ENCODE peak calls at places on chromosome 20, in seven cellular contexts. One of them, this sample, is unnamed. For H3K4me1, the result is how much of the 10 kb centered on the place peaks cover.

GRCh38 chr20:10949930-10950783 is 276.4 kb upstream of the JAG1 start:
- DNase-seq in fibroblast of lung: no peak
- DNase-seq in H9: no peak
- DNase-seq in IMR-90: no peak
- DNase-seq in mammary epithelial cell: no peak
- DNase-seq in upper lobe of right lung: no peak
- DNase-seq in body of pancreas: peak
- DNase-seq in this sample: no peak

GRCh38 chr20:8326196-8326595 is 194.1 kb downstream of the PLCB1 start:
- DNase-seq in IMR-90: no peak
- DNase-seq in mammary epithelial cell: no peak
- DNase-seq in fibroblast of lung: no peak
- DNase-seq in H9: no peak
- DNase-seq in body of pancreas: no peak
- DNase-seq in upper lobe of right lung: no peak
- DNase-seq in this sample: no peak

GRCh38 chr20:38131588-38132121 is 33.4 kb downstream of the TGM2 start:
- DNase-seq in H9: no peak
- DNase-seq in mammary epithelial cell: no peak
- DNase-seq in IMR-90: no peak
- DNase-seq in fibroblast of lung: no peak
- DNase-seq in upper lobe of right lung: peak
- DNase-seq in body of pancreas: no peak
- DNase-seq in this sample: no peak

GRCh38 chr20:11012975-11013374 is 339.2 kb upstream of the JAG1 start:
- DNase-seq in H9: no peak
- DNase-seq in fibroblast of lung: peak
- DNase-seq in mammary epithelial cell: no peak
- DNase-seq in upper lobe of right lung: no peak
- DNase-seq in IMR-90: peak
- DNase-seq in body of pancreas: no peak
- DNase-seq in this sample: no peak

GRCh38 chr20:43748274-43748673 is 21.5 kb upstream of the GTSF1L start:
- DNase-seq in IMR-90: peak
- DNase-seq in H9: no peak
- DNase-seq in upper lobe of right lung: no peak
- DNase-seq in mammary epithelial cell: no peak
- DNase-seq in body of pancreas: no peak
- DNase-seq in fibroblast of lung: peak
- DNase-seq in this sample: no peak

GRCh38 chr20:53074811-53075314 is 102.7 kb downstream of the TSHZ2 start:
- DNase-seq in H9: no peak
- DNase-seq in upper lobe of right lung: no peak
- DNase-seq in fibroblast of lung: peak
- DNase-seq in body of pancreas: no peak
- DNase-seq in mammary epithelial cell: peak
- DNase-seq in IMR-90: no peak
- DNase-seq in this sample: no peak

GRCh38 chr20:59748555-59749292 is 144.4 kb downstream of the PHACTR3 start:
- DNase-seq in upper lobe of right lung: no peak
- DNase-seq in fibroblast of lung: peak
- DNase-seq in body of pancreas: peak
- DNase-seq in mammary epithelial cell: no peak
- DNase-seq in H9: no peak
- DNase-seq in IMR-90: peak
- DNase-seq in this sample: no peak

GRCh38 chr20:17557675-17558006 is 12.2 kb upstream of the DSTN start:
- DNase-seq in upper lobe of right lung: no peak
- DNase-seq in IMR-90: peak
- DNase-seq in mammary epithelial cell: peak
- DNase-seq in fibroblast of lung: peak
- DNase-seq in body of pancreas: peak
- DNase-seq in H9: no peak
- DNase-seq in this sample: no peak

GRCh38 chr20:34704177-34705007 is at the start of gene TP53INP2:
- DNase-seq in H9: peak
- DNase-seq in body of pancreas: peak
- DNase-seq in IMR-90: peak
- DNase-seq in fibroblast of lung: peak
- DNase-seq in mammary epithelial cell: peak
- DNase-seq in upper lobe of right lung: peak
- DNase-seq in this sample: peak

GRCh38 chr20:944774-945410 is 28.8 kb upstream of the ANGPT4 start:
- DNase-seq in body of pancreas: no peak
- DNase-seq in upper lobe of right lung: no peak
- DNase-seq in fibroblast of lung: no peak
- DNase-seq in IMR-90: no peak
- DNase-seq in mammary epithelial cell: no peak
- DNase-seq in H9: no peak
- DNase-seq in this sample: peak

GRCh38 chr20:59752704-59753460 is 148.5 kb downstream of the PHACTR3 start:
- DNase-seq in IMR-90: no peak
- DNase-seq in body of pancreas: no peak
- DNase-seq in fibroblast of lung: no peak
- DNase-seq in mammary epithelial cell: no peak
- DNase-seq in H9: no peak
- DNase-seq in upper lobe of right lung: no peak
- DNase-seq in this sample: no peak

GRCh38 chr20:21583486-21584168 is 69.8 kb upstream of the NKX2-2 start:
- DNase-seq in IMR-90: no peak
- DNase-seq in fibroblast of lung: no peak
- DNase-seq in upper lobe of right lung: no peak
- DNase-seq in body of pancreas: no peak
- DNase-seq in H9: no peak
- DNase-seq in mammary epithelial cell: no peak
- DNase-seq in this sample: no peak

GRCh38 chr20:47133809-47134456 is 222.6 kb downstream of the ZMYND8 start:
- DNase-seq in fibroblast of lung: peak
- DNase-seq in mammary epithelial cell: peak
- DNase-seq in H9: no peak
- DNase-seq in upper lobe of right lung: no peak
- DNase-seq in body of pancreas: no peak
- DNase-seq in IMR-90: peak
- DNase-seq in this sample: no peak

GRCh38 chr20:53402233-53403005 is 191.2 kb downstream of the ZNF217 start:
- DNase-seq in H9: no peak
- DNase-seq in fibroblast of lung: no peak
- DNase-seq in body of pancreas: no peak
- DNase-seq in mammary epithelial cell: no peak
- DNase-seq in upper lobe of right lung: no peak
- DNase-seq in IMR-90: no peak
- DNase-seq in this sample: no peak

GRCh38 chr20:34390769-34391447 is 27.8 kb downstream of the ITCH start:
- DNase-seq in H9: no peak
- DNase-seq in body of pancreas: peak
- DNase-seq in upper lobe of right lung: peak
- DNase-seq in fibroblast of lung: peak
- DNase-seq in IMR-90: peak
- DNase-seq in mammary epithelial cell: peak
- DNase-seq in this sample: no peak

GRCh38 chr20:35616465-35617396 is 1.1 kb downstream of the SPAG4 start:
- DNase-seq in mammary epithelial cell: peak
- DNase-seq in body of pancreas: peak
- DNase-seq in upper lobe of right lung: peak
- DNase-seq in H9: peak
- DNase-seq in fibroblast of lung: peak
- DNase-seq in IMR-90: peak
- DNase-seq in this sample: peak

GRCh38 chr20:48761914-48762313 is 65.9 kb downstream of the PREX1 start:
- DNase-seq in H9: no peak
- DNase-seq in fibroblast of lung: no peak
- DNase-seq in IMR-90: no peak
- DNase-seq in upper lobe of right lung: no peak
- DNase-seq in mammary epithelial cell: no peak
- DNase-seq in body of pancreas: no peak
- DNase-seq in this sample: no peak

GRCh38 chr20:48761023-48761785 is 66.6 kb downstream of the PREX1 start:
- DNase-seq in IMR-90: no peak
- DNase-seq in H9: no peak
- DNase-seq in upper lobe of right lung: no peak
- DNase-seq in fibroblast of lung: no peak
- DNase-seq in mammary epithelial cell: no peak
- DNase-seq in body of pancreas: no peak
- DNase-seq in this sample: no peak

GRCh38 chr20:48765359-48765758 is 62.4 kb downstream of the PREX1 start:
- DNase-seq in IMR-90: no peak
- DNase-seq in fibroblast of lung: no peak
- DNase-seq in mammary epithelial cell: no peak
- DNase-seq in upper lobe of right lung: no peak
- DNase-seq in body of pancreas: no peak
- DNase-seq in H9: no peak
- DNase-seq in this sample: no peak

GRCh38 chr20:48766205-48766604 is 61.6 kb downstream of the PREX1 start:
- DNase-seq in upper lobe of right lung: no peak
- DNase-seq in H9: no peak
- DNase-seq in body of pancreas: no peak
- DNase-seq in fibroblast of lung: no peak
- DNase-seq in mammary epithelial cell: no peak
- DNase-seq in IMR-90: no peak
- DNase-seq in this sample: no peak

DNA sequence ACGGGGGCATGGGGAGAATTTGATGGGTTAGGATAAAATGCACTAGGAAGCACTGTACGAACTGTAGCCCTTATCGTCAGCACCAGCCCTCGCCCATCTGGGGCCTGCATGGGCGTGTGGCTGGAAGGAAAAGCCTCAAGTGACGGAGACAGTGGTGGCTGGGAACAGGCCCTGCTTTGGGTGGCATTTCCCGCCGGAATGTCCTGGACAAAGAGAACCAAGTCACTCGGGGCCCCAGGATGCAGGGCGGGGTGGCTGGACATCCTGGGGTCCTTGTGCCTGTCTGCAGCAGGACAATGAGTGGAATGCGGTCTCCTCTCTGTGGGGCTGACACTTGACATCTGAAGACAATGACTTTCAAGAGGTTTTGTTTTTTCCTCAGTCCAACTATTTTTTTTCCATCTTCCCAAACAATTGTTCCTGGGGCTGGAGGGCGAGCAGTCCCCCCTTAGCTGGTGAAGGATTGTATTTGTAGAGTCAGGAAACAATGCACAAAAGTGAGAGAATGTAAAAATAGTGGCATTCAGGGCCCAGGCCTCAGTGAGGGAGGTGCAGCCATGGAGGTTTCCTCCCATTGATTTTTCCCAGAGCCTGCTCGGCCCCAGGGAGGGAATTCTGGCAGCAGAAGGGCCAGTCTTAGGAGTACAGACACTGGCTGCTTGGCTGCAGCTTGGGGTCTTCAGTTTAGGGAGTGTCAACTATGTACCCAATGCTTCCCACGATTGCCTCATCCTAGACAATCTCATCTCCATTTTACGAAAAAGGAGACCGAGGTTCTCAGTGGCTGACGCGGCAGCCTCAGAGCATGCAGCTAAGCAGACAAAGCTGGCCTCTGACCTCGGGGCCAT is 64.4 kb downstream of the PREX1 start:
- DNase-seq in fibroblast of lung: no peak
- DNase-seq in mammary epithelial cell: no peak
- DNase-seq in IMR-90: no peak
- DNase-seq in H9: no peak
- DNase-seq in body of pancreas: no peak
- DNase-seq in upper lobe of right lung: no peak
- DNase-seq in this sample: no peak
- H3K4me1 ChIP-seq in fibroblast of lung: under half
- H3K4me1 ChIP-seq in mammary epithelial cell: under half
- H3K4me1 ChIP-seq in IMR-90: under half
- H3K4me1 ChIP-seq in H9: under half
- H3K4me1 ChIP-seq in body of pancreas: under half
- H3K4me1 ChIP-seq in upper lobe of right lung: under half
- H3K4me1 ChIP-seq in this sample: under half

GRCh38 chr20:62360854-62361798 is 6.0 kb downstream of the LAMA5 start:
- DNase-seq in body of pancreas: peak
- DNase-seq in H9: peak
- DNase-seq in IMR-90: no peak
- DNase-seq in mammary epithelial cell: no peak
- DNase-seq in fibroblast of lung: no peak
- DNase-seq in upper lobe of right lung: peak
- DNase-seq in this sample: peak

GRCh38 chr20:62361799-62362589 is 5.1 kb downstream of the LAMA5 start:
- DNase-seq in upper lobe of right lung: peak
- DNase-seq in body of pancreas: peak
- DNase-seq in mammary epithelial cell: no peak
- DNase-seq in H9: peak
- DNase-seq in fibroblast of lung: no peak
- DNase-seq in IMR-90: no peak
- DNase-seq in this sample: peak

GRCh38 chr20:62362991-62363919 is 3.9 kb downstream of the LAMA5 start:
- DNase-seq in mammary epithelial cell: no peak
- DNase-seq in H9: peak
- DNase-seq in IMR-90: no peak
- DNase-seq in upper lobe of right lung: peak
- DNase-seq in body of pancreas: peak
- DNase-seq in fibroblast of lung: no peak
- DNase-seq in this sample: peak

GRCh38 chr20:62363920-62364851 is 2.9 kb downstream of the LAMA5 start:
- DNase-seq in upper lobe of right lung: peak
- DNase-seq in H9: peak
- DNase-seq in IMR-90: no peak
- DNase-seq in fibroblast of lung: no peak
- DNase-seq in mammary epithelial cell: no peak
- DNase-seq in body of pancreas: peak
- DNase-seq in this sample: peak

GRCh38 chr20:62362590-62362940 is 4.5 kb downstream of the LAMA5 start:
- DNase-seq in fibroblast of lung: no peak
- DNase-seq in mammary epithelial cell: no peak
- DNase-seq in IMR-90: no peak
- DNase-seq in body of pancreas: no peak
- DNase-seq in H9: peak
- DNase-seq in upper lobe of right lung: no peak
- DNase-seq in this sample: no peak
- H3K4me1 ChIP-seq in fibroblast of lung: under half
- H3K4me1 ChIP-seq in mammary epithelial cell: half or more
- H3K4me1 ChIP-seq in IMR-90: under half
- H3K4me1 ChIP-seq in body of pancreas: half or more
- H3K4me1 ChIP-seq in H9: under half
- H3K4me1 ChIP-seq in upper lobe of right lung: half or more
- H3K4me1 ChIP-seq in this sample: under half

DNA sequence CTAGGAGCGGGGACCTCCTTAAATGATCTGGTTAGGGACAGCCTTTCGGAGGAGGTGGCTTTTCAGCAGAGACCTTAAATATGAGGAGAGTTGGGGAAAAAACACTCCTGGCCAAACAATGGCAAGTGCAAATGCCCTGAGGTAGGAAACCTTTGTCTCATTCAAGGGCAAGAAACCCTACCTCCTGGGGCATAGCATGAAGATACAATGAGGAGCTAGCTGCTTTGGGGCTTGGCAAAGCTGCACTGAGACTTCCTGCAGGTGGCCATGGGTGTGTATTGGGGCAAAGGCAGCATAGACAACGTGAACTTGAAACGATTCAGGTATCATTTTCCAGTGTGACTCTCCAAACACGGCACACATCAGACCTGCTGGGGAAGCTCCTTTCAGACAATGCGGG is 30.7 kb downstream of the PMEPA1 start:
- DNase-seq in H9: no peak
- DNase-seq in fibroblast of lung: no peak
- DNase-seq in IMR-90: no peak
- DNase-seq in mammary epithelial cell: no peak
- DNase-seq in upper lobe of right lung: no peak
- DNase-seq in body of pancreas: no peak
- DNase-seq in this sample: no peak
- H3K4me1 ChIP-seq in H9: under half
- H3K4me1 ChIP-seq in fibroblast of lung: under half
- H3K4me1 ChIP-seq in IMR-90: under half
- H3K4me1 ChIP-seq in mammary epithelial cell: under half
- H3K4me1 ChIP-seq in upper lobe of right lung: under half
- H3K4me1 ChIP-seq in body of pancreas: under half
- H3K4me1 ChIP-seq in this sample: under half

GRCh38 chr20:23456873-23457272 is 4.2 kb upstream of the CST11 start:
- DNase-seq in mammary epithelial cell: no peak
- DNase-seq in fibroblast of lung: no peak
- DNase-seq in upper lobe of right lung: no peak
- DNase-seq in body of pancreas: no peak
- DNase-seq in IMR-90: no peak
- DNase-seq in H9: no peak
- DNase-seq in this sample: no peak
- H3K4me1 ChIP-seq in mammary epithelial cell: under half
- H3K4me1 ChIP-seq in fibroblast of lung: under half
- H3K4me1 ChIP-seq in upper lobe of right lung: under half
- H3K4me1 ChIP-seq in body of pancreas: under half
- H3K4me1 ChIP-seq in IMR-90: under half
- H3K4me1 ChIP-seq in H9: under half
- H3K4me1 ChIP-seq in this sample: under half